ENCODE peak calls at places on chromosome 12, in seven cellular contexts. One of them, this sample, is unnamed.

GRCh38 chr12:110661337-110661972 is 27.5 kb downstream of the HVCN1 start:
- DNase-seq in effector CD4-positive, alpha-beta T cell: no peak
- DNase-seq in OCI-M1: no peak
- DNase-seq in B cell: peak
- DNase-seq in pulmonary artery endothelial cell: no peak
- DNase-seq in stimulated activated CD4-positive, alpha-beta T cell treated with anti-CD3 and anti-CD28 coated beads, Interleukin-15, amount 100 ng/mL, for 24 hours: peak
- DNase-seq in mesothelial cell of epicardium: no peak
- DNase-seq in this sample: peak

GRCh38 chr12:64660237-64661018 is 50.1 kb downstream of the RASSF3 start:
- DNase-seq in effector CD4-positive, alpha-beta T cell: no peak
- DNase-seq in OCI-M1: no peak
- DNase-seq in B cell: no peak
- DNase-seq in pulmonary artery endothelial cell: no peak
- DNase-seq in stimulated activated CD4-positive, alpha-beta T cell treated with anti-CD3 and anti-CD28 coated beads, Interleukin-15, amount 100 ng/mL, for 24 hours: no peak
- DNase-seq in mesothelial cell of epicardium: no peak
- DNase-seq in this sample: no peak

GRCh38 chr12:75862692-75863471 is 168.7 kb downstream of the PHLDA1 start:
- DNase-seq in effector CD4-positive, alpha-beta T cell: no peak
- DNase-seq in OCI-M1: no peak
- DNase-seq in B cell: no peak
- DNase-seq in pulmonary artery endothelial cell: peak
- DNase-seq in stimulated activated CD4-positive, alpha-beta T cell treated with anti-CD3 and anti-CD28 coated beads, Interleukin-15, amount 100 ng/mL, for 24 hours: no peak
- DNase-seq in mesothelial cell of epicardium: no peak
- DNase-seq in this sample: no peak

GRCh38 chr12:86660000-86660399 is 403.8 kb upstream of the MGAT4C start:
- DNase-seq in effector CD4-positive, alpha-beta T cell: no peak
- DNase-seq in OCI-M1: peak
- DNase-seq in B cell: no peak
- DNase-seq in pulmonary artery endothelial cell: no peak
- DNase-seq in stimulated activated CD4-positive, alpha-beta T cell treated with anti-CD3 and anti-CD28 coated beads, Interleukin-15, amount 100 ng/mL, for 24 hours: no peak
- DNase-seq in mesothelial cell of epicardium: no peak
- DNase-seq in this sample: no peak

GRCh38 chr12:11771356-11771755 is 121.9 kb downstream of the ETV6 start:
- DNase-seq in effector CD4-positive, alpha-beta T cell: no peak
- DNase-seq in OCI-M1: peak
- DNase-seq in B cell: no peak
- DNase-seq in pulmonary artery endothelial cell: no peak
- DNase-seq in stimulated activated CD4-positive, alpha-beta T cell treated with anti-CD3 and anti-CD28 coated beads, Interleukin-15, amount 100 ng/mL, for 24 hours: no peak
- DNase-seq in mesothelial cell of epicardium: no peak
- DNase-seq in this sample: no peak

GRCh38 chr12:117854339-117855012 is 114.3 kb downstream of the KSR2 start:
- DNase-seq in effector CD4-positive, alpha-beta T cell: peak
- DNase-seq in OCI-M1: peak
- DNase-seq in B cell: no peak
- DNase-seq in pulmonary artery endothelial cell: no peak
- DNase-seq in stimulated activated CD4-positive, alpha-beta T cell treated with anti-CD3 and anti-CD28 coated beads, Interleukin-15, amount 100 ng/mL, for 24 hours: peak
- DNase-seq in mesothelial cell of epicardium: no peak
- DNase-seq in this sample: peak

GRCh38 chr12:109738209-109738608 is 24.6 kb downstream of the FAM222A start:
- DNase-seq in effector CD4-positive, alpha-beta T cell: no peak
- DNase-seq in OCI-M1: no peak
- DNase-seq in B cell: no peak
- DNase-seq in pulmonary artery endothelial cell: no peak
- DNase-seq in stimulated activated CD4-positive, alpha-beta T cell treated with anti-CD3 and anti-CD28 coated beads, Interleukin-15, amount 100 ng/mL, for 24 hours: no peak
- DNase-seq in mesothelial cell of epicardium: no peak
- DNase-seq in this sample: peak

GRCh38 chr12:59708484-59708883 is 112.7 kb downstream of the SLC16A7 start:
- DNase-seq in effector CD4-positive, alpha-beta T cell: no peak
- DNase-seq in OCI-M1: no peak
- DNase-seq in B cell: no peak
- DNase-seq in pulmonary artery endothelial cell: no peak
- DNase-seq in stimulated activated CD4-positive, alpha-beta T cell treated with anti-CD3 and anti-CD28 coated beads, Interleukin-15, amount 100 ng/mL, for 24 hours: no peak
- DNase-seq in mesothelial cell of epicardium: no peak
- DNase-seq in this sample: no peak

GRCh38 chr12:122842505-122843405 is 7.5 kb downstream of the HIP1R start:
- DNase-seq in effector CD4-positive, alpha-beta T cell: no peak
- DNase-seq in OCI-M1: no peak
- DNase-seq in B cell: peak
- DNase-seq in pulmonary artery endothelial cell: no peak
- DNase-seq in stimulated activated CD4-positive, alpha-beta T cell treated with anti-CD3 and anti-CD28 coated beads, Interleukin-15, amount 100 ng/mL, for 24 hours: no peak
- DNase-seq in mesothelial cell of epicardium: no peak
- DNase-seq in this sample: no peak

GRCh38 chr12:67271976-67272375 is 2.8 kb downstream of the CAND1 start:
- DNase-seq in effector CD4-positive, alpha-beta T cell: no peak
- DNase-seq in OCI-M1: no peak
- DNase-seq in B cell: no peak
- DNase-seq in pulmonary artery endothelial cell: no peak
- DNase-seq in stimulated activated CD4-positive, alpha-beta T cell treated with anti-CD3 and anti-CD28 coated beads, Interleukin-15, amount 100 ng/mL, for 24 hours: no peak
- DNase-seq in mesothelial cell of epicardium: no peak
- DNase-seq in this sample: no peak

This sample was measured in stimulated activated naive CD8-positive, alpha-beta T cell treated with anti-CD3 and anti-CD28 coated beads, Interleukin-15, Interleukin-2, amounts not matched to agents 100 U/mL and 50 U/mL, for 24 hours.